ENCODE peak calls at places on chromosomes 6 and 20, in four cellular contexts. One of them, this sample, is unnamed.

GRCh38 chr6:18121580-18122127 is 823 bp downstream of the NHLRC1 start:
- DNase-seq in right atrium auricular region: no peak
- DNase-seq in heart right ventricle: no peak
- DNase-seq in hepatocyte: no peak
- DNase-seq in this sample: no peak

GRCh38 chr20:37071481-37071911 is 24.3 kb downstream of the RBL1 start:
- DNase-seq in right atrium auricular region: no peak
- DNase-seq in heart right ventricle: no peak
- DNase-seq in hepatocyte: no peak
- DNase-seq in this sample: peak; percentile 85

GRCh38 chr6:166009385-166010031 is 158.1 kb downstream of the TBXT start:
- DNase-seq in right atrium auricular region: no peak
- DNase-seq in heart right ventricle: no peak
- DNase-seq in hepatocyte: no peak
- DNase-seq in this sample: no peak

GRCh38 chr20:9359561-9360308 is 154.7 kb upstream of the LAMP5 start:
- DNase-seq in right atrium auricular region: no peak
- DNase-seq in heart right ventricle: peak; percentile 62
- DNase-seq in hepatocyte: peak; percentile 71
- DNase-seq in this sample: peak; percentile 30

GRCh38 chr20:24747015-24747712 is 201.9 kb upstream of the CST7 start:
- DNase-seq in right atrium auricular region: no peak
- DNase-seq in heart right ventricle: no peak
- DNase-seq in hepatocyte: no peak
- DNase-seq in this sample: no peak

GRCh38 chr6:168514216-168514615 is 73.2 kb downstream of the SMOC2 start:
- DNase-seq in right atrium auricular region: peak; percentile 73
- DNase-seq in heart right ventricle: peak; percentile 85
- DNase-seq in hepatocyte: peak; percentile 56
- DNase-seq in this sample: no peak

GRCh38 chr6:123648723-123649122 is 12.0 kb upstream of the TRDN start:
- DNase-seq in right atrium auricular region: no peak
- DNase-seq in heart right ventricle: no peak
- DNase-seq in hepatocyte: no peak
- DNase-seq in this sample: no peak

GRCh38 chr20:37407117-37407566 is 61.2 kb downstream of the SRC start:
- DNase-seq in right atrium auricular region: no peak
- DNase-seq in heart right ventricle: no peak
- DNase-seq in hepatocyte: no peak
- DNase-seq in this sample: peak; percentile 57

GRCh38 chr20:17806739-17807441 is 107.1 kb downstream of the BANF2 start:
- DNase-seq in right atrium auricular region: peak; percentile 81
- DNase-seq in heart right ventricle: peak; percentile 88
- DNase-seq in hepatocyte: peak; percentile 72
- DNase-seq in this sample: no peak

GRCh38 chr6:26025047-26025893 is 62.0 kb upstream of the HFE start:
- DNase-seq in right atrium auricular region: no peak
- DNase-seq in heart right ventricle: peak; percentile 48
- DNase-seq in hepatocyte: peak; percentile 67
- DNase-seq in this sample: peak; percentile 61

GRCh38 chr6:107020239-107020638 is 7.8 kb upstream of the MTRES1 start:
- DNase-seq in right atrium auricular region: no peak
- DNase-seq in heart right ventricle: no peak
- DNase-seq in hepatocyte: no peak
- DNase-seq in this sample: no peak

GRCh38 chr6:53244532-53244931 is 95.9 kb upstream of the GCM1 start:
- DNase-seq in right atrium auricular region: no peak
- DNase-seq in heart right ventricle: no peak
- DNase-seq in hepatocyte: no peak
- DNase-seq in this sample: no peak

GRCh38 chr20:6765469-6766058 is 1.9 kb upstream of the BMP2 start:
- DNase-seq in right atrium auricular region: no peak
- DNase-seq in heart right ventricle: no peak
- DNase-seq in hepatocyte: peak; percentile 49
- DNase-seq in this sample: peak; percentile 59

GRCh38 chr6:26594730-26595632 is 1.8 kb upstream of the ABT1 start:
- DNase-seq in right atrium auricular region: no peak
- DNase-seq in heart right ventricle: no peak
- DNase-seq in hepatocyte: peak; percentile 36
- DNase-seq in this sample: peak; percentile 77

GRCh38 chr20:36465109-36466080 is 75.9 kb upstream of the MYL9 start:
- DNase-seq in right atrium auricular region: peak; percentile 86
- DNase-seq in heart right ventricle: no peak
- DNase-seq in hepatocyte: peak; percentile 70
- DNase-seq in this sample: peak; percentile 82

GRCh38 chr20:33481431-33481941 is 8.4 kb upstream of the CBFA2T2 start:
- DNase-seq in right atrium auricular region: no peak
- DNase-seq in heart right ventricle: no peak
- DNase-seq in hepatocyte: no peak
- DNase-seq in this sample: no peak

GRCh38 chr6:36596359-36596758 is 2.2 kb downstream of the SRSF3 start:
- DNase-seq in right atrium auricular region: no peak
- DNase-seq in heart right ventricle: no peak
- DNase-seq in hepatocyte: no peak
- DNase-seq in this sample: no peak

GRCh38 chr6:146311079-146311478 is 232.6 kb upstream of the RAB32 start:
- DNase-seq in right atrium auricular region: no peak
- DNase-seq in heart right ventricle: no peak
- DNase-seq in hepatocyte: no peak
- DNase-seq in this sample: no peak

GRCh38 chr6:129104560-129104959 is 221.6 kb downstream of the LAMA2 start:
- DNase-seq in right atrium auricular region: no peak
- DNase-seq in heart right ventricle: no peak
- DNase-seq in hepatocyte: no peak
- DNase-seq in this sample: no peak

GRCh38 chr6:44730771-44731391 is 343.4 kb downstream of the CDC5L start:
- DNase-seq in right atrium auricular region: no peak
- DNase-seq in heart right ventricle: no peak
- DNase-seq in hepatocyte: peak; percentile 58
- DNase-seq in this sample: no peak

GRCh38 chr20:16580127-16580526 is 6.9 kb upstream of the KIF16B start:
- DNase-seq in right atrium auricular region: no peak
- DNase-seq in heart right ventricle: peak; percentile 20
- DNase-seq in hepatocyte: peak; percentile 66
- DNase-seq in this sample: peak; percentile 76

GRCh38 chr6:170230520-170231390 is 60.1 kb downstream of the DLL1 start:
- DNase-seq in right atrium auricular region: no peak
- DNase-seq in heart right ventricle: no peak
- DNase-seq in hepatocyte: no peak
- DNase-seq in this sample: no peak

GRCh38 chr6:85747654-85748053 is 105.0 kb upstream of the SYNCRIP start:
- DNase-seq in right atrium auricular region: no peak
- DNase-seq in heart right ventricle: no peak
- DNase-seq in hepatocyte: peak; percentile 22
- DNase-seq in this sample: no peak

GRCh38 chr20:41080866-41081265 is 52.2 kb downstream of the TOP1 start:
- DNase-seq in right atrium auricular region: no peak
- DNase-seq in heart right ventricle: no peak
- DNase-seq in hepatocyte: no peak
- DNase-seq in this sample: no peak

GRCh38 chr20:41079066-41079465 is 50.4 kb downstream of the TOP1 start:
- DNase-seq in right atrium auricular region: no peak
- DNase-seq in heart right ventricle: no peak
- DNase-seq in hepatocyte: no peak
- DNase-seq in this sample: no peak

GRCh38 chr20:41081276-41081814 is 52.7 kb downstream of the TOP1 start:
- DNase-seq in right atrium auricular region: no peak
- DNase-seq in heart right ventricle: no peak
- DNase-seq in hepatocyte: no peak
- DNase-seq in this sample: no peak

GRCh38 chr20:41085606-41086005 is 51.7 kb upstream of the PLCG1 start:
- DNase-seq in right atrium auricular region: no peak
- DNase-seq in heart right ventricle: no peak
- DNase-seq in hepatocyte: no peak
- DNase-seq in this sample: no peak

DNA sequence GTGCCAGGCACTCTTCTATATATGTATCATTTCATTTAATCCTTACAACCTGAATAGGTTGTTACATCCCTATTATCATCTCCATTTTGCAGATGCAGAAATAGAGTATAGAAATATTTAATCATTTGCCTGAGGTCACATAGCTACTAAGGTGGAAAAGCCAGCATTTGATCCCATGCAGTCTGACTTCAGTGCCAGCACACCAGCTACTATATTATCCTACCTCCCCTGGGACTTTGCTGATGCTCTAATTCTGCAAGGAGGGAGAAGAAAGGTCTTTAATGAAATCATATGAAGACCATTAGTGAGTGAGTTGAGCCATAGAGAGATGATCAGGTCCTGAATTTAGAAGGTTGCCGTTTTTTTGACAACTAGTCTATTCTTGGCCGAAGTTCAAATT is 53.7 kb downstream of the TOP1 start:
- DNase-seq in right atrium auricular region: no peak
- DNase-seq in heart right ventricle: no peak
- DNase-seq in hepatocyte: no peak
- DNase-seq in this sample: no peak
- H3K36me3 ChIP-seq in right atrium auricular region: peaks cover 48% of the 10 kb centered on the region
- H3K36me3 ChIP-seq in heart right ventricle: no peaks in the 10 kb centered on the region
- H3K36me3 ChIP-seq in hepatocyte: peaks cover 9% of the 10 kb centered on the region
- H3K36me3 ChIP-seq in this sample: peaks cover 47% of the 10 kb centered on the region

GRCh38 chr20:4811257-4811656 is 89.5 kb downstream of the PRND start:
- DNase-seq in right atrium auricular region: no peak
- DNase-seq in heart right ventricle: no peak
- DNase-seq in hepatocyte: no peak
- DNase-seq in this sample: no peak
- H3K4me1 ChIP-seq in right atrium auricular region: no peaks in the 10 kb centered on the region
- H3K4me1 ChIP-seq in heart right ventricle: peaks cover 6% of the 10 kb centered on the region
- H3K4me1 ChIP-seq in hepatocyte: no peaks in the 10 kb centered on the region
- H3K4me1 ChIP-seq in this sample: no peaks in the 10 kb centered on the region

GRCh38 chr6:152240983-152241766 is 396.0 kb downstream of the SYNE1 start:
- DNase-seq in right atrium auricular region: no peak
- DNase-seq in heart right ventricle: no peak
- DNase-seq in hepatocyte: no peak
- DNase-seq in this sample: no peak

GRCh38 chr6:152248987-152249386 is 388.2 kb downstream of the SYNE1 start:
- DNase-seq in right atrium auricular region: no peak
- DNase-seq in heart right ventricle: no peak
- DNase-seq in hepatocyte: no peak
- DNase-seq in this sample: no peak

GRCh38 chr6:152244998-152245630 is 392.0 kb downstream of the SYNE1 start:
- DNase-seq in right atrium auricular region: no peak
- DNase-seq in heart right ventricle: no peak
- DNase-seq in hepatocyte: no peak
- DNase-seq in this sample: no peak

GRCh38 chr6:152250127-152250526 is 387.0 kb downstream of the SYNE1 start:
- DNase-seq in right atrium auricular region: no peak
- DNase-seq in heart right ventricle: no peak
- DNase-seq in hepatocyte: no peak
- DNase-seq in this sample: no peak

DNA sequence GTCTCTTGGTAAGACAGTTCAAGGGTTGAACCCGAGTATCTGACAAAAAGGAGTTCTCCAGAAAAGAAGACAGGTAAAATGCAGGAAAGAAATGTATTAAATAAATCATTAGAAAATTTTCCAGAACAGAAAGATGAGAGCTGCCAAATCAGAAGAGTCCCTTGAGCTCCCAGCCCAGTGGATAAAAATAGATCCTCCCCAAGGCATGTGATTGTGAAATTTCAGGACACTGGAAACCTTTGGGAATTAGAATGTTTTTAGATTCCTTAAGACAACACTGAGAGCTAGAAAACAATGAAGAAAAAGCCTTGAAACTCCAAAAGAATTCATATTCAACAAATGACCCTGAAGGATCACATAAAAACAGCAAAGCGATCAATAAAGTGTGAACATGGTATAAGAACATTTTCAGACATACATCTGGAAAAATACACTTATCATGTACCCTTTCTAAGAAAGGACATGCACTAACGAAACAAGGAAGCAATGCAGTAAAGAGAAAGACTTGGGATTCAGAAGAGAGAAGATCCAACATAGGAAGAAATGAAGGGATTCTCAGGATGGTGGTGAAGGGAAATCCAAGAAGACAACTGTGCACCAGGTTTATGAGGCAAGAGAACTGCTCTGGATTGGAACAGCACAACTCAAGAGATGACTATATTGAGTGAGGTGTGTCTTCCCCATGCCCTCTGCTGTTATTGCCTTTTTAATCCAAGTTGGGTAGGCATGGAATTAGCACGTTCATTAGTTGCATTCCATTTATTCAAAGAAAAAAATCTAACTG is 390.4 kb downstream of the SYNE1 start:
- DNase-seq in right atrium auricular region: no peak
- DNase-seq in heart right ventricle: peak; percentile 42
- DNase-seq in hepatocyte: no peak
- DNase-seq in this sample: no peak
- H3K27ac ChIP-seq in right atrium auricular region: peak overlapping the region; percentile 73
- H3K27ac ChIP-seq in heart right ventricle: peak overlapping the region; percentile 78
- H3K27ac ChIP-seq in hepatocyte: no peak overlapping the region
- H3K27ac ChIP-seq in this sample: no peak overlapping the region

GRCh38 chr20:54209216-54209813 is 1.4 kb downstream of the PFDN4 start:
- DNase-seq in right atrium auricular region: no peak
- DNase-seq in heart right ventricle: no peak
- DNase-seq in hepatocyte: no peak
- DNase-seq in this sample: no peak

GRCh38 chr20:54215157-54215789 is 7.4 kb downstream of the PFDN4 start:
- DNase-seq in right atrium auricular region: no peak
- DNase-seq in heart right ventricle: no peak
- DNase-seq in hepatocyte: no peak
- DNase-seq in this sample: no peak

GRCh38 chr20:54214566-54214965 is 6.7 kb downstream of the PFDN4 start:
- DNase-seq in right atrium auricular region: no peak
- DNase-seq in heart right ventricle: peak; percentile 17
- DNase-seq in hepatocyte: no peak
- DNase-seq in this sample: no peak

GRCh38 chr20:54212871-54213270 is 5.0 kb downstream of the PFDN4 start:
- DNase-seq in right atrium auricular region: no peak
- DNase-seq in heart right ventricle: no peak
- DNase-seq in hepatocyte: no peak
- DNase-seq in this sample: no peak

GRCh38 chr20:54212226-54212625 is 4.3 kb downstream of the PFDN4 start:
- DNase-seq in right atrium auricular region: no peak
- DNase-seq in heart right ventricle: no peak
- DNase-seq in hepatocyte: no peak
- DNase-seq in this sample: no peak
- H3K36me3 ChIP-seq in right atrium auricular region: no peaks in the 10 kb centered on the region
- H3K36me3 ChIP-seq in heart right ventricle: no peaks in the 10 kb centered on the region
- H3K36me3 ChIP-seq in hepatocyte: no peaks in the 10 kb centered on the region
- H3K36me3 ChIP-seq in this sample: peaks cover 11% of the 10 kb centered on the region

GRCh38 chr6:16748028-16748319 is 13.3 kb downstream of the ATXN1 start:
- DNase-seq in right atrium auricular region: no peak
- DNase-seq in heart right ventricle: no peak
- DNase-seq in hepatocyte: no peak
- DNase-seq in this sample: no peak
- H3K4me1 ChIP-seq in right atrium auricular region: no peaks in the 10 kb centered on the region
- H3K4me1 ChIP-seq in heart right ventricle: peaks cover 2% of the 10 kb centered on the region
- H3K4me1 ChIP-seq in hepatocyte: peaks cover 47% of the 10 kb centered on the region
- H3K4me1 ChIP-seq in this sample: peaks cover 34% of the 10 kb centered on the region